ENCODE peak calls at places on chromosome 9, in four cellular contexts. W is IMR-90, R is heart left ventricle, A is OCI-LY7. Z is an unnamed sample.

GRCh38 chr9:112764344-112764743 is 13.8 kb downstream of the SNX30 start:
- DNase-seq in W (peak; percentile 91), R (no peak), A (no peak), Z (peak; percentile 35)

GRCh38 chr9:29006603-29007002 is 1433.3 kb upstream of the C9orf72 start:
- DNase-seq in W (no peak), R (no peak), A (no peak), Z (no peak)

GRCh38 chr9:130237763-130238524 is 27.6 kb upstream of the HMCN2 start:
- DNase-seq in W (no peak), R (no peak), A (no peak), Z (no peak)

GRCh38 chr9:13615660-13616615 is 336.4 kb upstream of the MPDZ start:
- DNase-seq in W (no peak), R (no peak), A (no peak), Z (no peak)

GRCh38 chr9:72588336-72588735 is 66.9 kb downstream of the TMC1 start:
- DNase-seq in W (peak; percentile 29), R (no peak), A (no peak), Z (no peak)

GRCh38 chr9:86734762-86735161 is 212.5 kb downstream of the GAS1 start:
- DNase-seq in W (peak; percentile 83), R (no peak), A (no peak), Z (peak; percentile 51)

GRCh38 chr9:89701221-89701798 is 96.5 kb downstream of the GADD45G start:
- DNase-seq in W (no peak), R (no peak), A (peak; percentile 7), Z (no peak)

GRCh38 chr9:37324261-37324683 is 98.2 kb upstream of the GRHPR start:
- DNase-seq in W (peak; percentile 53), R (no peak), A (peak; percentile 80), Z (no peak)

GRCh38 chr9:91195372-91196012 is 166.2 kb downstream of the AUH start:
- DNase-seq in W (no peak), R (no peak), A (no peak), Z (no peak)

GRCh38 chr9:134258828-134259546 is 67.3 kb upstream of the RXRA start:
- DNase-seq in W (no peak), R (peak; percentile 80), A (no peak), Z (no peak)

GRCh38 chr9:136529516-136530471 is 16.1 kb downstream of the NOTCH1 start:
- DNase-seq in W (no peak), R (no peak), A (no peak), Z (no peak)

GRCh38 chr9:77927265-77927664 is 104.3 kb downstream of the GNAQ start:
- DNase-seq in W (peak; percentile 45), R (no peak), A (no peak), Z (no peak)

GRCh38 chr9:5453004-5453403 is 2.7 kb downstream of the CD274 start:
- DNase-seq in W (no peak), R (no peak), A (no peak), Z (no peak)

GRCh38 chr9:137031904-137032639 is at the start of gene FUT7:
- DNase-seq in W (no peak), R (no peak), A (peak; percentile 51), Z (no peak)

GRCh38 chr9:78713746-78714405 is 417.0 kb downstream of the PSAT1 start:
- DNase-seq in W (peak; percentile 49), R (no peak), A (no peak), Z (no peak)

GRCh38 chr9:134498767-134499166 is 142.8 kb upstream of the COL5A1 start:
- DNase-seq in W (no peak), R (no peak), A (no peak), Z (no peak)

GRCh38 chr9:126700903-126701819 is 87.4 kb downstream of the LMX1B start:
- DNase-seq in W (no peak), R (no peak), A (no peak), Z (no peak)
- TF ChIP-seq CTCF in W (no peak), R (no peak), A (no peak), Z (no peak)

DNA sequence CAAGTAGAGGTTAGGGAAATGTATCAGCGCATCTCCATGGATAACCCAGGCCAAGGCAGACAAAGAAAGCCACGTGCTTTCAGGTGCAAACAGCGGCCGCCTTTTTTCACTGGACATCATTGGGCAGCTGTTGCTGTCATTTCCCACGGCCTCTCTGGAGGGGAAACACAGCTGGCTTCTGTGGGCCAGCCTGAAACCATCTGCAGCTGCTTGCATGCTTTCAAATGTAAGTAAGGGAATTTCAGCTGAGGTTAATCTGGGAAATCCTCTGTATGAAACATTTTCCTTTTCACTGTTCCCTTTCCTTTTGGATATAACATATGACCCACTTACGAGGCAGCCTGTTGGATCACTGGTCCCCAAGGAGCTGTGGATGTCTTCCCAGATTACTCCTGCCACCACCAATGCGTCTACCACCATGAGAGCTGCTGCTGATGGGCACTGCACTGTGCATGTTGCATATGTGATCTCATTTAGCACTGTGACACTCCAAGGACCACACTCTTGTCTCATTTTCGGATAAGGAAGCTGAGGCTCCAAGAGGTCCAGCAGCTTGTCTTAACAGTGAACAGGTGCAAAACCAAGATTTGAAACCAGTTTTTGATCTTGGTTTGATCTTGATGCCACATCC is 106.3 kb downstream of the C9orf152 start:
- DNase-seq in W (peak; percentile 83), R (peak; percentile 56), A (peak; percentile 64), Z (no peak)
- H3K4me1 ChIP-seq in W (peaks cover 33% of the 10 kb centered on the region), R (peaks cover 70% of the 10 kb centered on the region), A (peaks cover 88% of the 10 kb centered on the region), Z (peaks cover 23% of the 10 kb centered on the region)

GRCh38 chr9:121561385-121562222 is 62.0 kb upstream of the GGTA1 start:
- DNase-seq in W (no peak), R (no peak), A (no peak), Z (no peak)
- TF ChIP-seq CTCF in W (no peak), R (no peak), A (no peak), Z (peak; percentile 9)

GRCh38 chr9:76296561-76297276 is 97.5 kb downstream of the RFK start:
- DNase-seq in W (no peak), R (no peak), A (no peak), Z (no peak)
- H3K4me1 ChIP-seq in W (peaks cover 12% of the 10 kb centered on the region), R (no peaks in the 10 kb centered on the region), A (no peaks in the 10 kb centered on the region), Z (peaks cover 3% of the 10 kb centered on the region)